ENCODE peak calls at places on chromosome 9, in nine cellular contexts. O is Karpas-422; W is AG09309; X is kidney epithelial cell; R is cardiac fibroblast; G is CD4-positive, CD25-positive, alpha-beta regulatory T cell; K is HFF-Myc; S is aorta; J is A673. L is an unnamed sample.

GRCh38 chr9:8835291-8835690 is 1035.7 kb upstream of the DMAC1 start:
- DNase-seq in R (no peak), S (no peak), W (no peak), K (no peak), G (no peak), J (no peak), X (no peak), O (no peak), L (no peak)

GRCh38 chr9:17191095-17191494 is 56.3 kb downstream of the CNTLN start:
- DNase-seq in W (no peak), O (no peak), K (no peak), X (no peak), J (peak; percentile 2), R (peak; percentile 29), S (no peak), G (no peak), L (peak; percentile 4)

GRCh38 chr9:114177423-114178064 is 22.2 kb downstream of the COL27A1 start:
- DNase-seq in S (no peak), K (no peak), G (no peak), X (no peak), J (peak; percentile 86), W (no peak), O (no peak), R (peak; percentile 68), L (no peak)

GRCh38 chr9:114339130-114339908 is 9.7 kb downstream of the ORM2 start:
- DNase-seq in J (peak; percentile 57), O (peak; percentile 84), S (peak; percentile 66), R (peak; percentile 69), K (peak; percentile 25), G (peak; percentile 49), W (no peak), X (no peak), L (no peak)

GRCh38 chr9:77927265-77927664 is 104.3 kb downstream of the GNAQ start:
- DNase-seq in X (no peak), K (no peak), R (peak; percentile 43), W (peak; percentile 18), S (no peak), J (peak; percentile 22), O (no peak), G (no peak), L (no peak)

GRCh38 chr9:98215821-98216220 is 23.4 kb upstream of the CORO2A start:
- DNase-seq in G (peak; percentile 26), J (no peak), R (peak; percentile 20), S (peak; percentile 25), O (no peak), W (no peak), X (no peak), K (no peak), L (no peak)

GRCh38 chr9:116471093-116471906 is 215.8 kb upstream of the TRIM32 start:
- DNase-seq in J (peak; percentile 91), K (no peak), X (peak; percentile 14), G (no peak), R (peak; percentile 29), O (no peak), W (no peak), S (peak; percentile 78), L (peak; percentile 60)

GRCh38 chr9:88388203-88388885 is at the start of gene SPIN1:
- DNase-seq in S (peak; percentile 89), W (no peak), G (peak; percentile 83), X (no peak), R (peak; percentile 70), O (peak; percentile 93), J (peak; percentile 88), K (no peak), L (no peak)

GRCh38 chr9:33868430-33869000 is 51.6 kb downstream of the UBE2R2 start:
- DNase-seq in O (no peak), J (no peak), G (no peak), X (no peak), W (no peak), R (peak; percentile 74), K (no peak), S (no peak), L (peak; percentile 30)

GRCh38 chr9:110027624-110028023 is 180.3 kb downstream of the C9orf152 start:
- DNase-seq in S (no peak), K (peak; percentile 65), J (no peak), X (no peak), G (no peak), W (no peak), R (peak; percentile 96), O (no peak), L (no peak)

GRCh38 chr9:110255417-110256141 is 728 bp downstream of the TXN start:
- DNase-seq in W (no peak), S (peak; percentile 80), R (peak; percentile 55), K (no peak), X (no peak), J (peak; percentile 34), O (peak; percentile 78), G (no peak), L (no peak)

GRCh38 chr9:131125288-131126058 is at the start of gene NUP214:
- DNase-seq in R (peak; percentile 98), G (peak; percentile 99), J (peak; percentile 99), K (peak; percentile 89), W (peak; percentile 77), O (peak; percentile 100), S (peak; percentile 99), X (peak; percentile 85), L (peak; percentile 84)

GRCh38 chr9:16119861-16120641 is 567.2 kb downstream of the CCDC171 start:
- DNase-seq in G (no peak), O (no peak), K (peak; percentile 64), J (no peak), R (peak; percentile 89), W (no peak), S (no peak), X (peak; percentile 79), L (no peak)

GRCh38 chr9:71245651-71246050 is 124.2 kb upstream of the TRPM3 start:
- DNase-seq in S (no peak), G (no peak), R (no peak), O (no peak), W (no peak), K (no peak), J (no peak), X (no peak), L (no peak)

GRCh38 chr9:14306188-14306587 is 7.8 kb downstream of the NFIB start:
- DNase-seq in R (no peak), S (no peak), W (no peak), J (no peak), X (no peak), O (no peak), G (no peak), K (no peak), L (no peak)
- H3K4me3 ChIP-seq in R (no peak overlapping the region), S (no peak overlapping the region), W (no peak overlapping the region), J (no peak overlapping the region), X (no peak overlapping the region), O (no peak overlapping the region), G (no peak overlapping the region), K (no peak overlapping the region), L (no peak overlapping the region)

GRCh38 chr9:121593066-121593465 is 58.4 kb upstream of the DAB2IP start:
- DNase-seq in X (no peak), W (no peak), G (no peak), S (no peak), J (no peak), O (no peak), R (no peak), K (no peak), L (no peak)
- H3K4me3 ChIP-seq in X (no peak overlapping the region), W (no peak overlapping the region), G (no peak overlapping the region), S (no peak overlapping the region), J (no peak overlapping the region), O (no peak overlapping the region), R (no peak overlapping the region), K (no peak overlapping the region), L (no peak overlapping the region)

GRCh38 chr9:100597236-100597635 is 19.4 kb downstream of the CAVIN4 start:
- DNase-seq in J (no peak), S (no peak), W (no peak), G (no peak), O (no peak), X (no peak), K (no peak), R (no peak), L (no peak)

GRCh38 chr9:100601216-100601615 is 23.3 kb downstream of the CAVIN4 start:
- DNase-seq in X (no peak), O (peak; percentile 88), G (peak; percentile 16), W (no peak), S (no peak), J (peak; percentile 80), R (peak; percentile 74), K (peak; percentile 41), L (no peak)

GRCh38 chr9:100600511-100601079 is 22.7 kb downstream of the CAVIN4 start:
- DNase-seq in O (no peak), S (no peak), G (no peak), X (no peak), R (no peak), K (no peak), J (no peak), W (no peak), L (no peak)

GRCh38 chr9:100595391-100596199 is 17.7 kb downstream of the CAVIN4 start:
- DNase-seq in O (peak; percentile 80), R (peak; percentile 77), G (peak; percentile 37), W (no peak), J (peak; percentile 80), K (peak; percentile 48), S (no peak), X (no peak), L (no peak)

GRCh38 chr9:100598641-100599145 is 20.8 kb downstream of the CAVIN4 start:
- DNase-seq in R (peak; percentile 78), O (peak; percentile 95), S (peak; percentile 88), W (no peak), J (peak; percentile 87), K (no peak), G (peak; percentile 76), X (no peak), L (no peak)
- H3K4me3 ChIP-seq in R (peak overlapping the region; percentile 48), O (peak overlapping the region; percentile 77), S (peak overlapping the region; percentile 55), W (peak overlapping the region; percentile 54), J (peak overlapping the region; percentile 42), K (peak overlapping the region; percentile 47), G (peak overlapping the region; percentile 88), X (peak overlapping the region; percentile 39), L (peak overlapping the region; percentile 65)

GRCh38 chr9:126514037-126514821 is 99.5 kb upstream of the LMX1B start:
- DNase-seq in G (peak; percentile 24), S (peak; percentile 75), O (peak; percentile 85), X (no peak), K (no peak), R (peak; percentile 34), W (no peak), J (peak; percentile 73), L (no peak)
- H3K4me3 ChIP-seq in G (no peak overlapping the region), S (no peak overlapping the region), O (no peak overlapping the region), X (no peak overlapping the region), K (no peak overlapping the region), R (no peak overlapping the region), W (no peak overlapping the region), J (peak overlapping the region; percentile 21), L (no peak overlapping the region)

DNA sequence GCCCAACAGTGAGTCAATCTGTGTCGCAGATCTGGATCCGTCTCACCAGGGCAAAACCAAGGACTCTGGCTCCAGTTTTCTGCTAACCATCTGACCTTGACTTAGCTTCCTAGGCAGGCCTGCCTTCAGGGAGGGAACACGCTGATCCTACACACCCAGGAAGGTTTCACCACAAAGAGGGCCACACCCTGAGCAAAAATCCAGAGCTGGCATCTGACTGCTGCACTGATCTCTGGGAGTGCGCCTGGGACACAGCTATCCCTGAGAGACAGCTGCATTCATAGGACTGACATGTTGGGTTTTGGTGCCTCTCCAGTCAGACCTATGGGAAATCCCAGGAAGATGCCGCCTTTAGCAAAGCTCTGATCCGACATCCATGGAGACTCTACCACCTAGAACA is 47.5 kb downstream of the CDK5RAP2 start:
- DNase-seq in G (no peak), O (no peak), X (no peak), R (peak; percentile 74), S (no peak), W (no peak), K (peak; percentile 14), J (peak; percentile 11), L (peak; percentile 35)
- H3K4me3 ChIP-seq in G (no peak overlapping the region), O (no peak overlapping the region), X (no peak overlapping the region), R (no peak overlapping the region), S (no peak overlapping the region), W (no peak overlapping the region), K (no peak overlapping the region), J (no peak overlapping the region), L (no peak overlapping the region)

GRCh38 chr9:5988265-5988664 is 27.2 kb downstream of the RANBP6 start:
- DNase-seq in O (no peak), W (no peak), S (no peak), J (no peak), X (no peak), K (no peak), G (no peak), R (no peak), L (no peak)
- H3K4me3 ChIP-seq in O (no peak overlapping the region), W (no peak overlapping the region), S (no peak overlapping the region), J (no peak overlapping the region), X (no peak overlapping the region), K (no peak overlapping the region), G (no peak overlapping the region), R (no peak overlapping the region), L (no peak overlapping the region)